ENCODE peak calls at places on chromosome 3, in four cellular contexts. F is H1, A is K562, G is A549. S is an unnamed sample.
A peak's percentile ranks its signal among the peaks of the same experiment; 100 is the strongest.

GRCh38 chr3:45994661-45995369 is 809 bp downstream of the FYCO1 start:
- DNase-seq in F (no peak), A (peak; percentile 75), G (no peak), S (peak; percentile 63)

GRCh38 chr3:38003371-38003816 is 12.8 kb downstream of the VILL start:
- DNase-seq in F (no peak), A (peak; percentile 74), G (peak; percentile 58), S (peak; percentile 70)

GRCh38 chr3:10846657-10846975 is 30.6 kb downstream of the SLC6A11 start:
- DNase-seq in F (no peak), A (no peak), G (no peak), S (no peak)

GRCh38 chr3:94069242-94069813 is 6.5 kb downstream of the NSUN3 start:
- DNase-seq in F (no peak), A (no peak), G (no peak), S (peak; percentile 20)

GRCh38 chr3:9866639-9867038 is 13.4 kb downstream of the CIDEC start:
- DNase-seq in F (no peak), A (no peak), G (no peak), S (no peak)

GRCh38 chr3:37418357-37418756 is 244.0 kb upstream of the LRRFIP2 start:
- DNase-seq in F (no peak), A (no peak), G (no peak), S (no peak)

GRCh38 chr3:134709076-134709475 is 58.3 kb upstream of the KY start:
- DNase-seq in F (no peak), A (no peak), G (no peak), S (no peak)

GRCh38 chr3:88412346-88412745 is 262.6 kb downstream of the C3orf38 start:
- DNase-seq in F (no peak), A (no peak), G (no peak), S (no peak)

GRCh38 chr3:127555108-127555507 is 35.4 kb downstream of the TPRA1 start:
- DNase-seq in F (no peak), A (no peak), G (no peak), S (no peak)

GRCh38 chr3:127551178-127551577 is 39.4 kb downstream of the TPRA1 start:
- DNase-seq in F (no peak), A (no peak), G (no peak), S (no peak)

GRCh38 chr3:127551971-127552370 is 38.6 kb downstream of the TPRA1 start:
- DNase-seq in F (no peak), A (no peak), G (no peak), S (no peak)

GRCh38 chr3:127560051-127560787 is 30.3 kb downstream of the TPRA1 start:
- DNase-seq in F (no peak), A (no peak), G (peak; percentile 13), S (no peak)

GRCh38 chr3:127556565-127556964 is 34.0 kb downstream of the TPRA1 start:
- DNase-seq in F (no peak), A (no peak), G (no peak), S (no peak)
- TF ChIP-seq MAX in F (no peak), A (no peak), G (no peak), S (no peak)

GRCh38 chr3:108404409-108404808 is 106.0 kb downstream of the MYH15 start:
- DNase-seq in F (no peak), A (no peak), G (no peak), S (no peak)

GRCh38 chr3:108407858-108408257 is 102.5 kb downstream of the MYH15 start:
- DNase-seq in F (no peak), A (no peak), G (no peak), S (peak; percentile 22)

GRCh38 chr3:108408883-108409612 is 101.3 kb downstream of the MYH15 start:
- DNase-seq in F (no peak), A (no peak), G (no peak), S (no peak)

GRCh38 chr3:108406063-108406660 is 104.2 kb downstream of the MYH15 start:
- DNase-seq in F (no peak), A (no peak), G (no peak), S (peak; percentile 81)

GRCh38 chr3:108406661-108407206 is 103.7 kb downstream of the MYH15 start:
- DNase-seq in F (no peak), A (peak; percentile 36), G (peak; percentile 71), S (peak; percentile 72)
- TF ChIP-seq MAX in F (no peak), A (no peak), G (no peak), S (peak; percentile 75)

DNA sequence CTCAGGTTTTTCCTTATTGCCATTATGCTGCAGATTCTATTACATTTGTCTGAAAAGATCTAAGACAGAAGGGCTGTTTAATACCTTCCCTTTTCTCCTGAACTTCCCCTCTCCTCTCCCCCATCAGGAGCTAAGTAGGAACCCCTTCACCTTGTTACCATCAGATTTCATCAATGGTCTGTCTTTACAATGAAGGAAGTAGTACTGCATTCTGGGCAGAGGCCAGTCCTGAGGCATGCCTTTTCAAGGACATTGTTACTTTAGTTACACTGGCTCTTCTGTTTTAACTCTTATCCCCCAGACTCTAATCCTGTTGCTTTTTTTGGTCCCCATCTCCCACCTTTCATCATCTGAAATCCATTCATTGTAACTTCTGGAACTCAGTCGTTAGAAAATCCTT is 8.1 kb downstream of the CTNNB1 start:
- DNase-seq in F (no peak), A (no peak), G (no peak), S (no peak)
- TF ChIP-seq MAX in F (no peak), A (no peak), G (no peak), S (no peak)

GRCh38 chr3:51371943-51372557 is 13.0 kb upstream of the MANF start:
- DNase-seq in F (no peak), A (peak; percentile 27), G (peak; percentile 68), S (peak; percentile 74)
- TF ChIP-seq MAX in F (no peak), A (no peak), G (no peak), S (no peak)

GRCh38 chr3:141083226-141083625 is 32.1 kb downstream of the SPSB4 start:
- DNase-seq in F (no peak), A (no peak), G (no peak), S (no peak)

GRCh38 chr3:141080407-141080806 is 29.3 kb downstream of the SPSB4 start:
- DNase-seq in F (no peak), A (no peak), G (no peak), S (peak; percentile 49)

GRCh38 chr3:141083831-141084624 is 32.9 kb downstream of the SPSB4 start:
- DNase-seq in F (no peak), A (no peak), G (no peak), S (peak; percentile 76)

GRCh38 chr3:141082064-141082463 is 30.9 kb downstream of the SPSB4 start:
- DNase-seq in F (no peak), A (no peak), G (no peak), S (no peak)

DNA sequence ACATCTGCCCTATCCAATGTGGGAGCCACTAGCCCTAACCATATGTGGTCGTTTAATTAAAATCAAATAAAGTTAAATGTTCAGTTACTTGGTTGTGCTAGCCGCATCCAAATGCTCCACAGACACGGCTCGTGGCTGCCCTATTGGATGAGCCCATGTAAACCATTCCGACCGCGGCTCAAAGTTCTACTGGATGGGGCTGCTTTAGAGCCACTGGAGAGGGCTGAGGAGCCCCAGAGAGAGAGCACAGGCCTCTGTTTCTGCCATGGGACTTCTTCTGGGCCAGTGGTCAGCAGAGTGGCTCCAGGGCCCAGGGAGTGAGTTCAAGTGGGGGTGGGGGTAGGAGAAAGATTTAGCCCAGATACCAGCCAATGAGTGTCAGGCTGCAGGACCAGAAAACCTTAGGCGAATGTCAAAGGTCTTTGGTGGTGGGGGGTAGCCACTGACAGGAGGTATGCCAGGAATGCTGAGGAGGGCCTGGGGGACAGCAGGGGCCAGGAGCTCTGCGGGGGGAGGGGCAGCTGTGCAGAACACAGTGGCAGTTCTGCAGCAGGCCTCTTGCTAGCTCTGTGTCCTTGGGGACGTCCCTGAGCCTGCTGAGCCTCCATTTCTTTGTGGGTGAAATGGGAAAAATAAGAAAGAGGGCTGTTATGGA is 30.1 kb downstream of the SPSB4 start:
- DNase-seq in F (peak; percentile 57), A (no peak), G (no peak), S (no peak)
- TF ChIP-seq MAX in F (peak; percentile 31), A (no peak), G (no peak), S (no peak)

DNA sequence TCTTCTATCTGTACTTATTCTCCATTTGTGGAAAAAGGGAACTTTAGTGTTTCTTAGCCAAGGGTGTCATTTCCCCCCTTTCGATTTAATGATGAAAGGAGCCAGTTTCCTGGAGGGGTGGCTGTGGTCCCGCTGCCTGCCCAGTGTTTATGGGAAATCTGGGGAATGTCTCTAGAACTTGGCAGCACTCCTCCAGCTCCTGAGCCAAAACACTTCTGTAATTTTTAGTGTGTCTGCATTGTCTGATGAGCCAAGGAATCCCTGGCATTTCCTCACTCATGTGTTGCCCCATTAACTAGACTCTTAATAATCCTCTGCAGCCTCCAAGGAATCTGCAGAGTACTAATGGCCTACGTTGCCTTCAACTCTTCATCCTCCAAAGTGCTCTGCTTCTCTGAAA is 448.8 kb downstream of the GRM7 start:
- DNase-seq in F (no peak), A (no peak), G (no peak), S (no peak)
- TF ChIP-seq MAX in F (no peak), A (no peak), G (no peak), S (no peak)

DNA sequence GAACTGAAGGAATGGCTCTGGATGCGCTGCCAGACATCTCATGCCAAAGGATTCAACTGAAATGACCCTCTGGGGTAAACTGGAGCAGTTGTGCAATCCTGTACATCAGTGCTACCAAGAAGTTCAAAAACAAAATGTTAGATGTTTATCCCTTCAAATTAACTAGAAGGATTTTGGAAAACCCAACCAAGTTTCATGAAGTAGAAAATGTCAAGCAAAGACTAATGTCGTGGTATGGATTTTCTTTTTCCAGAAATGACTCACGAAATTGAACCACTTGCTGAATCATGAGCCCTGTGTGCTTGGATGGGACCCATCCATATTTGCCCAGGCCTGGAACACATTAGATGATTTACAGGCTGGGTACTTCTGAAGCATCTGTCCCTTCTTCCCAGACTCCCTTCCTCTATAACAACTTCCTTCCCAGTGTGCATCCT is 101.6 kb downstream of the LRTM1 start:
- DNase-seq in F (no peak), A (no peak), G (no peak), S (no peak)
- TF ChIP-seq MAX in F (no peak), A (no peak), G (no peak), S (no peak)